ENCODE peak calls at places on chromosomes 16 and 17, in ten cellular contexts. Z is astrocyte; P is neural progenitor cell; C is Peyer's patch; J is mammary epithelial cell; E is heart right ventricle; R is hepatocyte; O is left ventricle myocardium inferior; I is CD8-positive, alpha-beta T cell; M is tibial artery. F is an unnamed sample.

GRCh38 chr17:39027037-39027436 is 59.8 kb upstream of the FBXO47 start:
- DNase-seq in Z (no peak), P (peak; percentile 66), C (no peak), J (peak; percentile 16), E (peak; percentile 73), R (peak; percentile 68), O (peak; percentile 82), I (peak; percentile 25), M (peak; percentile 76), F (peak; percentile 83)

GRCh38 chr16:69754469-69755310 is at the start of gene NOB1:
- DNase-seq in Z (peak; percentile 83), P (peak; percentile 99), C (peak; percentile 95), J (peak; percentile 95), E (peak; percentile 93), R (peak; percentile 99), O (peak; percentile 95), I (peak; percentile 98), M (peak; percentile 97), F (peak; percentile 98)

GRCh38 chr17:512926-513325 is 160.3 kb upstream of the RPH3AL start:
- DNase-seq in Z (no peak), P (no peak), C (no peak), J (peak; percentile 41), E (no peak), R (no peak), O (no peak), I (no peak), M (no peak), F (no peak)

GRCh38 chr17:10172241-10172741 is 26.1 kb downstream of the GAS7 start:
- DNase-seq in Z (no peak), P (no peak), C (no peak), J (no peak), E (no peak), R (no peak), O (no peak), I (no peak), M (no peak), F (no peak)

GRCh38 chr17:39150795-39151679 is at the start of gene PLXDC1:
- DNase-seq in Z (no peak), P (peak; percentile 69), C (no peak), J (no peak), E (no peak), R (peak; percentile 47), O (no peak), I (peak; percentile 31), M (no peak), F (no peak)

GRCh38 chr17:70110443-70110880 is 35.4 kb downstream of the KCNJ16 start:
- DNase-seq in Z (peak; percentile 85), P (no peak), C (no peak), J (no peak), E (peak; percentile 49), R (peak; percentile 27), O (no peak), I (no peak), M (no peak), F (no peak)

GRCh38 chr16:69150146-69150865 is 17.9 kb downstream of the UTP4 start:
- DNase-seq in Z (peak; percentile 45), P (peak; percentile 87), C (peak; percentile 46), J (peak; percentile 47), E (peak; percentile 75), R (peak; percentile 90), O (no peak), I (peak; percentile 60), M (no peak), F (no peak)

GRCh38 chr16:57045694-57046381 is 46.5 kb upstream of the CPNE2 start:
- DNase-seq in Z (peak; percentile 33), P (peak; percentile 82), C (peak; percentile 86), J (no peak), E (peak; percentile 71), R (peak; percentile 83), O (peak; percentile 74), I (peak; percentile 56), M (peak; percentile 83), F (no peak)

GRCh38 chr17:66423436-66423922 is 121.1 kb downstream of the PRKCA start:
- DNase-seq in Z (peak; percentile 49), P (no peak), C (no peak), J (no peak), E (no peak), R (no peak), O (no peak), I (no peak), M (no peak), F (no peak)

GRCh38 chr16:88478115-88478514 is 25.0 kb downstream of the ZFPM1 start:
- DNase-seq in Z (no peak), P (no peak), C (peak; percentile 75), J (no peak), E (no peak), R (no peak), O (no peak), I (peak; percentile 54), M (no peak), F (no peak)

GRCh38 chr17:74214642-74215331 is 1.4 kb downstream of the TTYH2 start:
- DNase-seq in Z (no peak), P (no peak), C (no peak), J (no peak), E (peak; percentile 54), R (no peak), O (peak; percentile 44), I (no peak), M (no peak), F (no peak)
- H3K27ac ChIP-seq in Z (no peak overlapping the region), P (no peak overlapping the region), C (peak overlapping the region; percentile 80), J (no peak overlapping the region), E (peak overlapping the region; percentile 83), R (no peak overlapping the region), O (peak overlapping the region; percentile 93), I (no peak overlapping the region), M (peak overlapping the region; percentile 79), F (no peak overlapping the region)

GRCh38 chr17:42743595-42744282 is 1.1 kb downstream of the EZH1 start:
- DNase-seq in Z (no peak), P (no peak), C (no peak), J (no peak), E (no peak), R (no peak), O (no peak), I (no peak), M (no peak), F (no peak)
- TF ChIP-seq CTCF in Z (peak; percentile 44), P (peak; percentile 14), C (no peak), J (peak; percentile 40), E (peak; percentile 33), R (peak; percentile 20), O (no peak), I (no peak), M (no peak), F (no peak)

GRCh38 chr17:55267777-55268648 is 3.3 kb downstream of the HLF start:
- DNase-seq in Z (no peak), P (no peak), C (no peak), J (no peak), E (no peak), R (no peak), O (no peak), I (no peak), M (no peak), F (no peak)

GRCh38 chr17:55271223-55271571 is 6.4 kb downstream of the HLF start:
- DNase-seq in Z (no peak), P (no peak), C (no peak), J (no peak), E (no peak), R (no peak), O (no peak), I (no peak), M (no peak), F (no peak)

GRCh38 chr17:55269894-55270293 is 5.1 kb downstream of the HLF start:
- DNase-seq in Z (no peak), P (no peak), C (no peak), J (no peak), E (no peak), R (no peak), O (no peak), I (no peak), M (no peak), F (no peak)

GRCh38 chr17:55266958-55267688 is 2.4 kb downstream of the HLF start:
- DNase-seq in Z (no peak), P (no peak), C (no peak), J (no peak), E (no peak), R (no peak), O (no peak), I (no peak), M (no peak), F (no peak)

GRCh38 chr17:55268649-55269480 is 4.1 kb downstream of the HLF start:
- DNase-seq in Z (no peak), P (no peak), C (no peak), J (no peak), E (no peak), R (no peak), O (no peak), I (no peak), M (no peak), F (no peak)
- H3K27me3 ChIP-seq in Z (peaks cover 29% of the 10 kb centered on the region), P (peaks cover 61% of the 10 kb centered on the region), C (no peaks in the 10 kb centered on the region), J (peaks cover 11% of the 10 kb centered on the region), E (peaks cover 47% of the 10 kb centered on the region), R (peaks cover 57% of the 10 kb centered on the region), O (peaks cover 6% of the 10 kb centered on the region), I (peaks cover 4% of the 10 kb centered on the region), M (no peaks in the 10 kb centered on the region), F (peaks cover 76% of the 10 kb centered on the region)

GRCh38 chr17:77119668-77120301 is 21.0 kb upstream of the SEC14L1 start:
- DNase-seq in Z (no peak), P (no peak), C (no peak), J (no peak), E (no peak), R (no peak), O (no peak), I (no peak), M (no peak), F (no peak)

GRCh38 chr17:77115947-77116346 is 24.8 kb upstream of the SEC14L1 start:
- DNase-seq in Z (no peak), P (no peak), C (no peak), J (no peak), E (no peak), R (no peak), O (no peak), I (no peak), M (no peak), F (no peak)

GRCh38 chr17:77117415-77117814 is 23.4 kb upstream of the SEC14L1 start:
- DNase-seq in Z (peak; percentile 40), P (no peak), C (no peak), J (no peak), E (no peak), R (no peak), O (no peak), I (no peak), M (no peak), F (no peak)

GRCh38 chr17:77116371-77116860 is 24.4 kb upstream of the SEC14L1 start:
- DNase-seq in Z (no peak), P (no peak), C (no peak), J (no peak), E (no peak), R (no peak), O (no peak), I (no peak), M (no peak), F (no peak)

DNA sequence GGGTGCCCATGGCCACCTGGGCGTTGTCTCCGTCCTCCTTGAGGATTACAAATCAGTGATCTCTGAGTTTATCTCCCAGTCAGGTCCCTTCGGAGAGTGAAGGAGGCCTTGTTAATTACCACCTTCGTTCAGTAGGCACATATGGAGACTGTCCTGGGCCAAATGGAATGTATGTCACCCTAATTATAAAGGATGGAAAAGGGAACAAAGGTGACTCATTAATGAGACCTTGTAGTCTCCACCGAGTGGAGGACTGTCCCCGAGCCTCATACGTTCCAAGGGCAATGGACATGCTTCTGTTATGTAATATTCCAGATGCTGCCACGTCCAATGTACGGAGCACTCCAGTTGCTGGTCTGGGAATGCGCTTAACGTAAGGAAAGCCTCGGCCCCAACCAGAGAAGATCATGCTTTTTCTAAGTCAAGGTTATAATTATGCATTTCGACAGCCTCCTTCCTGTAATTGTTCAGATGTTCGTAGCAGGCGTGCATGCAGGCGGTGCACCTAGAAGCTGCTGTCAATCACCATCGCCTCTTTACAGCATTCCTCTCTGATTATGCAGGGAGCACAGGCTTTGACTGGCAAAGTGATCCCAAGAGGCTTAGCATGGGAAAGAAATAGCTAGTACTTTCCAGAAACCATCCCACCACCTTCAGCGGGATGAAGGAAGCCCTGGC is 22.4 kb upstream of the SEC14L1 start:
- DNase-seq in Z (no peak), P (no peak), C (no peak), J (no peak), E (peak; percentile 35), R (no peak), O (peak; percentile 28), I (no peak), M (no peak), F (no peak)
- H3K27ac ChIP-seq in Z (no peak overlapping the region), P (no peak overlapping the region), C (peak overlapping the region; percentile 59), J (no peak overlapping the region), E (peak overlapping the region; percentile 79), R (peak overlapping the region; percentile 16), O (peak overlapping the region; percentile 92), I (no peak overlapping the region), M (no peak overlapping the region), F (peak overlapping the region; percentile 58)

F was measured in left lung.